ENCODE peak calls at places on chromosomes 4 and X, in seven cellular contexts. Q is heart left ventricle, H is right lobe of liver, G is suprapubic skin, P is stomach, M is sigmoid colon, W is NB4. V is an unnamed sample.

GRCh38 chr4:159047478-159048165 is 55.3 kb upstream of the RAPGEF2 start:
- DNase-seq in W (no peak), Q (no peak), G (no peak), M (no peak), P (no peak), H (no peak), V (no peak)

GRCh38 chrX:112800901-112801775 is 39.5 kb downstream of the AMOT start:
- DNase-seq in W (no peak), G (no peak), Q (no peak), M (no peak), H (no peak), P (no peak), V (no peak)

GRCh38 chrX:142251665-142252064 is 46.6 kb upstream of the MAGEC2 start:
- DNase-seq in G (no peak), H (no peak), P (no peak), M (no peak), Q (no peak), W (no peak), V (no peak)

GRCh38 chr4:73704314-73705055 is 35.9 kb upstream of the CXCL8 start:
- DNase-seq in W (peak; percentile 98), M (peak; percentile 87), Q (peak; percentile 51), G (no peak), P (peak; percentile 63), H (no peak), V (peak; percentile 61)

GRCh38 chr4:7529368-7529923 is 94.7 kb upstream of the PSAPL1 start:
- DNase-seq in M (no peak), G (no peak), P (no peak), Q (no peak), W (no peak), H (no peak), V (no peak)

GRCh38 chr4:87985097-87985886 is 9.8 kb downstream of the SPP1 start:
- DNase-seq in Q (peak; percentile 68), W (peak; percentile 71), P (peak; percentile 46), G (no peak), H (peak; percentile 78), M (no peak), V (peak; percentile 69)

GRCh38 chr4:185640809-185641675 is 105.7 kb upstream of the PDLIM3 start:
- DNase-seq in W (peak; percentile 57), P (no peak), Q (no peak), M (no peak), G (no peak), H (no peak), V (no peak)

GRCh38 chr4:112082954-112083586 is 62.2 kb upstream of the FAM241A start:
- DNase-seq in G (no peak), H (no peak), M (no peak), P (no peak), Q (no peak), W (no peak), V (no peak)

GRCh38 chr4:112604590-112604989 is 32.1 kb downstream of the ZGRF1 start:
- DNase-seq in M (no peak), Q (no peak), P (no peak), H (no peak), W (peak; percentile 51), G (no peak), V (peak; percentile 50)

GRCh38 chr4:159937595-159937994 is 834.7 kb downstream of the RAPGEF2 start:
- DNase-seq in G (no peak), Q (no peak), W (peak; percentile 8), H (no peak), P (no peak), M (no peak), V (no peak)

GRCh38 chr4:55297346-55297745 is 48.7 kb upstream of the SRD5A3 start:
- DNase-seq in G (no peak), M (no peak), Q (no peak), P (peak; percentile 58), H (no peak), W (no peak), V (no peak)

GRCh38 chr4:134201216-134202098 is at the start of gene PABPC4L:
- DNase-seq in H (peak; percentile 42), W (no peak), G (no peak), Q (peak; percentile 60), M (peak; percentile 69), P (no peak), V (no peak)

GRCh38 chrX:153400146-153401132 is 711 bp downstream of the PNMA6E start:
- DNase-seq in G (no peak), H (no peak), W (peak; percentile 68), Q (no peak), P (peak; percentile 35), M (no peak), V (peak; percentile 20)

GRCh38 chrX:16587776-16588175 is 62.2 kb upstream of the S100G start:
- DNase-seq in P (no peak), Q (no peak), H (no peak), W (no peak), G (no peak), M (no peak), V (no peak)

GRCh38 chr4:190014771-190015537 is 12.1 kb downstream of the FRG2 start:
- DNase-seq in H (no peak), M (no peak), Q (no peak), P (no peak), G (no peak), W (no peak), V (no peak)

GRCh38 chr4:82623284-82623683 is 61.5 kb upstream of the TMEM150C start:
- DNase-seq in H (no peak), G (no peak), M (no peak), Q (no peak), P (no peak), W (no peak), V (no peak)

GRCh38 chrX:8726031-8726652 is 5.8 kb downstream of the ANOS1 start:
- DNase-seq in W (no peak), H (no peak), M (no peak), Q (no peak), G (no peak), P (no peak), V (no peak)

GRCh38 chr4:185384877-185385465 is 10.8 kb downstream of the LRP2BP start:
- DNase-seq in H (no peak), M (no peak), W (peak; percentile 6), P (no peak), G (no peak), Q (no peak), V (no peak)

GRCh38 chr4:11488657-11489448 is 60.2 kb upstream of the HS3ST1 start:
- DNase-seq in G (no peak), H (no peak), Q (no peak), W (no peak), P (no peak), M (no peak), V (no peak)

GRCh38 chr4:140937866-140938265 is 181.7 kb upstream of the TBC1D9 start:
- DNase-seq in P (no peak), G (no peak), W (no peak), Q (no peak), H (no peak), M (no peak), V (no peak)

GRCh38 chr4:182745268-182745667 is 171.9 kb downstream of the DCTD start:
- DNase-seq in H (no peak), Q (no peak), M (no peak), W (no peak), P (no peak), G (no peak), V (no peak)

GRCh38 chr4:149896428-149896827 is 80.8 kb upstream of the IQCM start:
- DNase-seq in H (no peak), P (no peak), M (no peak), W (peak; percentile 5), G (no peak), Q (peak; percentile 18), V (no peak)

GRCh38 chrX:17802756-17803155 is 58.3 kb downstream of the RAI2 start:
- DNase-seq in H (no peak), G (no peak), P (no peak), M (no peak), Q (no peak), W (no peak), V (no peak)

DNA sequence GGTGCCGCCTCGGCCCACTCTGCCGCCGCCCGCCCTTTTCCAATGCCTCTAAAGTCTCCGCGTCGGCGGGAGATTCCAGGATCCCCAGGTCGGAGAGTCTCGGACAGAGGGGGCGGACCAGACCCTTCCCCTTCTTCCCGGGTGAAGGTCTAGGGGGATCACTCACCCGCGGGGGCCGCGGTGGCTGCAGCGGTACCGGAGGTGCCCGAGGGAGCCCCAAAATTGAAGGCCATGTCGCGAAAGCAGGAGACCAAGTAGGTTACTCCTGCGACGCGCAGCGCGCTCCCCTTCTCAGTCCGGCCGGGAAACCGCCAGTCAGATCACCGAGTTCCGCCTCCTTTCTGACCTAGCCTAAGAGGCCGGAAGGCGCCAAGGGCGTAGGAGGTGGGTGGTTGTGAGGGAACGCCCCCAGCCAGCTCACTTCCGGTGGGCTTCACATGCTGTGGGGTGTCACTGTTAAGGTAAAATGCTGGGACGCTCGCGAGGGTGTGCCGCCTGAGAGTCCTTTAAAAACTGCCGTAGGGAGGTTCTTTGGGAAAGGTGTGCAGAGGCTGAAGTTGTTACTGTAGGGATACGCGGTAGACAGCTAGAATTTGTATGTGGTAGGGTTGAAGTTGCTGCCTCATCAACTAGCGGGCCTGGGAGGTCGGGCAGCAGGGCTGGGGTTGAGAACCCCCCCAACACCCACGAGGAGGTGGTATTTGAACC is at the start of gene NUP54:
- DNase-seq in P (peak; percentile 95), Q (peak; percentile 96), M (peak; percentile 96), H (peak; percentile 93), G (peak; percentile 97), W (peak; percentile 97), V (peak; percentile 92)
- TF ChIP-seq POLR2A in P (peak; percentile 53), Q (peak; percentile 70), M (peak; percentile 83), H (peak; percentile 87), G (peak; percentile 65), W (peak; percentile 87), V (peak; percentile 73)

GRCh38 chr4:139011220-139011950 is 4.2 kb upstream of the NOCT start:
- DNase-seq in W (no peak), Q (no peak), G (no peak), H (peak; percentile 34), M (peak; percentile 35), P (no peak), V (peak; percentile 90)
- TF ChIP-seq POLR2A in W (no peak), Q (no peak), G (no peak), H (no peak), M (no peak), P (no peak), V (peak; percentile 64)

GRCh38 chr4:168019921-168020320 is 72.4 kb upstream of the ANXA10 start:
- DNase-seq in W (no peak), Q (no peak), G (no peak), P (no peak), H (no peak), M (no peak), V (no peak)

GRCh38 chr4:168019019-168019651 is 73.2 kb upstream of the ANXA10 start:
- DNase-seq in Q (no peak), P (no peak), W (no peak), M (no peak), G (no peak), H (no peak), V (no peak)

DNA sequence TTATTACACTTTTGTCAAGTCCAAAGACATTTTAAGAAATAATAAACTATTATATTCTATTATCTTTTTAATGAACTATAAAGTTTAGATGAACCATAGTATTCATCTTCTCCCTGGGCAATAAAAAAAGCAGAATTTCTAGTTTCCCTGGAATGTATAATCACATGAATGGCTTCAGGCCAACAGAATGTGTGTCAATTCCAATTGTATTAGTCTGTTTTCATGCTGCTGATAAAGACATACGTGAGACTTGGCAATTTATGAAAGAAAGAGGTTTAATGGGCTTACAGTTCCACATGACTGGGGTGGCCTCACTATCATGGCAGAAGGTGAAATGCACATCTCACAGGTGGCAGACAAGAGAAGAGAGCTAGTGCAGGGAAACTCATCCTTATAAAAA is 70.7 kb upstream of the ANXA10 start:
- DNase-seq in M (no peak), G (no peak), Q (no peak), P (no peak), H (no peak), W (no peak), V (no peak)
- TF ChIP-seq POLR2A in M (no peak), G (no peak), Q (no peak), P (no peak), H (no peak), W (no peak), V (no peak)

GRCh38 chrX:100829730-100830129 is 9.5 kb downstream of the CSTF2 start:
- DNase-seq in M (no peak), Q (no peak), G (no peak), P (no peak), H (no peak), W (peak; percentile 57), V (no peak)
- TF ChIP-seq POLR2A in M (no peak), Q (no peak), G (no peak), P (no peak), H (no peak), W (no peak), V (no peak)

V was measured in Peyer's patch.